ENCODE peak calls at places on chromosomes 6 and 20, in five cellular contexts. N is hepatocyte, Z is cardiac fibroblast, R is right atrium auricular region, A is heart right ventricle. G is an unnamed sample.

GRCh38 chr6:158756126-158756525 is 63.0 kb downstream of the EZR start:
- DNase-seq in N (no peak), Z (no peak), R (no peak), A (no peak), G (no peak)

GRCh38 chr20:23049201-23049932 is at the start of gene THBD:
- DNase-seq in N (peak), Z (peak), R (peak), A (peak), G (peak)

GRCh38 chr6:142300758-142301251 is 1.0 kb upstream of the ADGRG6 start:
- DNase-seq in N (peak), Z (peak), R (no peak), A (peak), G (peak)

GRCh38 chr6:7203939-7204338 is 96.2 kb downstream of the RREB1 start:
- DNase-seq in N (no peak), Z (no peak), R (no peak), A (no peak), G (no peak)

GRCh38 chr6:53250137-53250760 is 98.5 kb downstream of the ELOVL5 start:
- DNase-seq in N (no peak), Z (no peak), R (no peak), A (no peak), G (no peak)

GRCh38 chr20:36644032-36644712 is 1.8 kb downstream of the SLA2 start:
- DNase-seq in N (no peak), Z (no peak), R (no peak), A (no peak), G (no peak)

GRCh38 chr6:41638801-41639555 is 710 bp downstream of the MDFI start:
- DNase-seq in N (peak), Z (peak), R (no peak), A (no peak), G (no peak)

GRCh38 chr6:25302677-25303128 is 23.5 kb downstream of the CARMIL1 start:
- DNase-seq in N (peak), Z (peak), R (no peak), A (no peak), G (no peak)

GRCh38 chr20:46012926-46013825 is 4.5 kb downstream of the MMP9 start:
- DNase-seq in N (no peak), Z (no peak), R (no peak), A (no peak), G (no peak)
- H3K4me3 ChIP-seq in N (no peak), Z (no peak), R (no peak), A (no peak), G (no peak)

GRCh38 chr20:7108929-7109328 is 341.4 kb downstream of the BMP2 start:
- DNase-seq in N (no peak), Z (peak), R (no peak), A (no peak), G (no peak)

DNA sequence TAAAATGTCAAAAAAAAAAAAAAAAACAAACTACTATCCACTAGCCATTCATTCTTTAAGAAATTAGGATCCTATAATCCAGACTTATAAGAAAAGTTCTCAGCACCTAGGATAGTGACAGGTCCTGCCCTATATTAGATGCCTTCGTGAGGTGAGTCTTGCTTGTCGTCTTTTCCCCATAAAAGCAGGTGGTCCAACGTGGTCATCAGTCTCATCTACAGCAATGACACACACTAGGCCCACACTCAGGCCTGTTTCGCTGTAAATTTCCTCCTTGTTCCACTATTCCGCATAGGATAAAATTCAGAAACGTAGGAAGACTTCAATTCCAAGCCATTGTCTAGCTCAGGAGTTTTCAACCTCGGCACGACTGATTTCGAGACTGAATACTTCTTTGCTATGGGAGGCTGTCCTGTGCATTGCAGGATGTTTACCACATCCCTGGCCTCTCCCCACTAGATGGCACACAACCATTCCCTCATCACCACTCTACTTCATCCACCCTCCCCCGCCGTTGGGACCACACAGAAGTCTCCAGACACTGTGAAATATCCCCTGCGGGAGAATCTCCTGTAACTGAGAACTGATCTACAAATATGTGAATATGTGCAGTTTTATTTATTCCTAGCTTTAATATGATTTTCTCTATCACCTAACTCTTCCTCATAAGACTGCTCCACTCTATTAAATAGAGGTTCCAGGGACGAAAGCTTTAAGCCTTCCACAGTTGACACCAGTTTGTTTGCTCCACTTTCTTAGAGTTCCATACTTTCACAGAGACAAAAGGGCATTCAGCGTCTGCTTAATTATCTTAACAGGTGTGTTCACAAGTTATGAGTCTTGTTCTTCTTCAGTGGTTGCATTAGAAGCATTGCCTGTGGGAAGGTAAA is 346.3 kb downstream of the BMP2 start:
- DNase-seq in N (peak), Z (peak), R (no peak), A (peak), G (no peak)
- TF ChIP-seq CTCF in N (peak), Z (peak), R (no peak), A (peak), G (no peak)

GRCh38 chr6:156774872-156775405 is 2.2 kb upstream of the ARID1B start:
- DNase-seq in N (no peak), Z (peak), R (no peak), A (no peak), G (peak)
- H3K4me3 ChIP-seq in N (no peak), Z (no peak), R (no peak), A (no peak), G (peak)

GRCh38 chr20:58880994-58881752 is 28.7 kb downstream of the GNAS start:
- DNase-seq in N (no peak), Z (no peak), R (no peak), A (no peak), G (no peak)
- TF ChIP-seq CTCF in N (no peak), Z (no peak), R (no peak), A (no peak), G (no peak)

G was measured in tibial nerve.